ENCODE peak calls at places on chromosomes 3 and 15, in six cellular contexts. O is AG04450, C is stomach, N is lower lobe of right lung, X is GM06990, E is HCT116. Z is an unnamed sample.

GRCh38 chr3:113556556-113557335 is 24.4 kb downstream of the SIDT1 start:
- DNase-seq in O (no peak), C (no peak), N (no peak), X (no peak), E (no peak), Z (no peak)

GRCh38 chr15:90266485-90266884 is 1.0 kb downstream of the NGRN start:
- DNase-seq in O (no peak), C (peak), N (no peak), X (no peak), E (no peak), Z (no peak)

GRCh38 chr15:65409284-65409631 is 13.5 kb downstream of the IGDCC4 start:
- DNase-seq in O (peak), C (no peak), N (no peak), X (peak), E (no peak), Z (peak)

GRCh38 chr3:188554404-188554803 is 400.4 kb downstream of the LPP start:
- DNase-seq in O (peak), C (no peak), N (no peak), X (no peak), E (no peak), Z (no peak)

GRCh38 chr3:157918402-157918801 is 187.8 kb downstream of the SHOX2 start:
- DNase-seq in O (no peak), C (no peak), N (no peak), X (no peak), E (no peak), Z (no peak)

GRCh38 chr3:149442845-149443544 is 31.5 kb upstream of the TM4SF4 start:
- DNase-seq in O (no peak), C (no peak), N (no peak), X (peak), E (peak), Z (no peak)

GRCh38 chr15:35260961-35261360 is 175.9 kb upstream of the NANOGP8 start:
- DNase-seq in O (no peak), C (no peak), N (no peak), X (no peak), E (no peak), Z (no peak)

GRCh38 chr3:141878812-141879211 is 2.4 kb downstream of the ATP1B3 start:
- DNase-seq in O (no peak), C (no peak), N (no peak), X (no peak), E (no peak), Z (no peak)

GRCh38 chr3:189701934-189702693 is 70.9 kb downstream of the TP63 start:
- DNase-seq in O (no peak), C (no peak), N (no peak), X (no peak), E (no peak), Z (no peak)

GRCh38 chr15:98755138-98755537 is 106.8 kb downstream of the IGF1R start:
- DNase-seq in O (no peak), C (no peak), N (no peak), X (no peak), E (no peak), Z (no peak)

DNA sequence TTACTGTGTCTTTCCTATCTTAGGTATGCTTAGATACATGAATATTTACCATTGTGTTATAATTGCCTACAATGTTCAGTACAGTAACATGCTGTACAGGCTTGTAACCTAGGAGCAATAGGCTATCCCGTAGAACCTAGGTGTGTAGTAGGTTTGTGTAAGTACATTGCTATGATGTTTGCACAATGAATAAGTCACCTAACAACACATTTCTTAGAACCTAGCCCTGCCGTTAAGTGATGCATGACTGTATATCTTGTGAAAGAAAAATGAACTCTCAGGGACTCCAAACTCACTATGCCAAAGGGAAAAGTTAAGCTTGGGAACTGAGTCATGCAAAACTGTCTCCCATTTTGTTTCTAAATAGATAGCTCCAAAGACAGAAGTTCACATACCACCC is 91.5 kb upstream of the ACP3 start:
- DNase-seq in O (no peak), C (no peak), N (no peak), X (no peak), E (no peak), Z (no peak)
- TF ChIP-seq CTCF in O (no peak), C (no peak), N (no peak), X (no peak), E (no peak), Z (no peak)

DNA sequence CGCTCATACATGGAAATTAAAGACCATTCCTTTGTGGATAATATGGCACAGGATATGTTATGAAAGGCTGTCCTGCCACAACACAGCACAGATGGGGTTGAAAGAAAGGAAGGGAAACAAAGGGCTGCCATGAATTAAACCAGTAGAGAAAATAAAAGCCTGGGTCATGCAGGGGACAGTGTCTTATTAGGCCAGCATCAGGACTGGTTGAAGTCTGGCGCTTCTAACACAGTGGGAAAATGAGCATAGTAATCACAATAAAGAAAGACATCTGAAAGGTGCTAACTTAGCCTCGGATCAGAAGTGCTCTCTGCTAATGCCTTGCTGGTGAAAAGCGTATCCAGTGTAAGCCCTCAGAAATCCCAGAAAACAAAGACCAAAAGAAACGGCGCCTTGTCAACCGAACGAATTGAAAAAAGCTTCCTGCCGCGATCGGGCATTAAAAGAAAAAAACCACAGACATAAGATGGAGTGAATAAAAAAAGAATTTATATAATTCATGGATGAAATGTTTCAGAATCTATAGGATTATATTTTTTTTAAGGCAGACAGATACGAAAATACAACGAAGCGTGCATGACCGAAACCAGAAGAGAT is 578 bp upstream of the MKRN3 start:
- DNase-seq in O (no peak), C (no peak), N (no peak), X (no peak), E (no peak), Z (no peak)
- H3K4me3 ChIP-seq in O (peak), C (peak), N (peak), X (no peak), E (peak), Z (no peak)

DNA sequence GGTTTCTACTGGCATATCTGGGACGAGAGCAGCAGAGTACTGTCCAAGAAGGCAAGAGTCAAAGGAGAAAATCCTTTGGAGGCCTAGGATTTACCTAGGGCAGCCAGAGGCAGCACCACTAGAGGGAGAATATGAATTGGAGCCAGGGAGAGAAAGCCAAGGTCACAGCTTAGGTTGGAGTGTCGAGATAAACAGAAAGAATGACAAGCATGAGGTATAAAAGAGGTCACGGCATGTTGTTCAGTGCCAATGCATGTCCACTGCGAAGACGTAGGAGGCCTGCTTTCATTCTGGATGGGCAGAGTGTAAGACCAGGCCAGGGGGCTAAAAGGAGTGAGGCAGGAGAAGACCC is 47.2 kb downstream of the THBS1 start:
- DNase-seq in O (no peak), C (no peak), N (no peak), X (no peak), E (no peak), Z (no peak)
- TF ChIP-seq CTCF in O (peak), C (no peak), N (peak), X (peak), E (no peak), Z (no peak)

GRCh38 chr3:178206554-178206953 is 329.7 kb upstream of the KCNMB2 start:
- DNase-seq in O (no peak), C (no peak), N (no peak), X (no peak), E (no peak), Z (no peak)
- H3K4me3 ChIP-seq in O (no peak), C (no peak), N (no peak), X (no peak), E (no peak), Z (no peak)

GRCh38 chr3:48268936-48269551 is 28.1 kb downstream of the ZNF589 start:
- DNase-seq in O (no peak), C (no peak), N (no peak), X (no peak), E (no peak), Z (no peak)
- TF ChIP-seq CTCF in O (no peak), C (no peak), N (no peak), X (no peak), E (no peak), Z (no peak)

GRCh38 chr3:45606991-45607712 is 12.6 kb downstream of the LIMD1 start:
- DNase-seq in O (no peak), C (no peak), N (peak), X (no peak), E (no peak), Z (no peak)
- H3K4me3 ChIP-seq in O (peak), C (no peak), N (no peak), X (no peak), E (no peak), Z (no peak)

DNA sequence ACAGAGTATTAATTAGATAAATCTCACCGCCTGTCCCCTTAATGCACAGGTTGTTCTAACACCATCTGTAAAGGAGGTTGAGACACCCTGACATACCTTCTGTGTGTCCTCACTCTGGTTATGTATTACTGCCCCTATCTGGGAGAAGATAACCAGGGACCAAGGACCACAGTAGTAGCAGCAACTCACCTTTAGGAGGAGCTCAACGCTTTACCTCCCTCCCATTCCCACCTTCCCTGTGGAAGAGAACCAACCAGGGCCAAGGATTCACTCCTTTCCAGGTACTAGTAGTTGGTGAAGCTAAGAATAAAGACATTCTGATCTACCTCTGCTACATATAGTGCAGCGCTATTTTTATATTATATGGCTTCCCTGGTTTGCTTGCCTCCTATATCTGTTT is 232.6 kb downstream of the MEX3B start:
- DNase-seq in O (no peak), C (no peak), N (no peak), X (no peak), E (peak), Z (no peak)
- TF ChIP-seq CTCF in O (peak), C (no peak), N (no peak), X (peak), E (peak), Z (peak)

GRCh38 chr15:29102911-29103824 is 166.5 kb downstream of the NSMCE3 start:
- DNase-seq in O (no peak), C (no peak), N (peak), X (no peak), E (no peak), Z (no peak)
- H3K4me3 ChIP-seq in O (peak), C (peak), N (peak), X (no peak), E (no peak), Z (no peak)

DNA sequence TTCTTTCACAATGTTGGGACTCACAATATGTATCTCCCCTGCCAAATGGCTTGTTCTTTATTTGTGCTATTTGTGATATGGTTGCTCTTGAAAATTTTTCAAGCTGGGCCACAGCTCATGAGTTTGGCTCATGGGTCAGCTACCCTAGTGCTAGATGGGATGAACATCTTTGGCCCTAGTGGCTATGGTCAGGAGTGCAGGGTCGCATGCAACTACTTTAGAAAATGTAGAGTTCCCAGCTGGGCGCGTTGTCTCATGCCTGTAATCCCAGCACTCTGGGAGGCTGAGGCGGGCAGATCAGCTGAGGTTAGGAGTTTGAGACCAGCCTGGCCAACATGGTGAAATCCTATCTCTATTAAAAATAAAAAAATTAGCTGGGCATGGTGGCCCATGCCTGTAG is 55.8 kb downstream of the POLR2M start:
- DNase-seq in O (no peak), C (no peak), N (no peak), X (no peak), E (no peak), Z (no peak)
- TF ChIP-seq CTCF in O (peak), C (no peak), N (no peak), X (no peak), E (peak), Z (peak)

GRCh38 chr3:108394563-108394962 is 98.2 kb downstream of the HHLA2 start:
- DNase-seq in O (no peak), C (no peak), N (no peak), X (no peak), E (no peak), Z (no peak)

GRCh38 chr3:108391917-108392585 is 95.7 kb downstream of the HHLA2 start:
- DNase-seq in O (no peak), C (no peak), N (no peak), X (no peak), E (no peak), Z (no peak)

GRCh38 chr3:108396336-108396735 is 100.0 kb downstream of the HHLA2 start:
- DNase-seq in O (no peak), C (no peak), N (no peak), X (no peak), E (no peak), Z (no peak)

GRCh38 chr3:108394016-108394415 is 97.7 kb downstream of the HHLA2 start:
- DNase-seq in O (no peak), C (no peak), N (no peak), X (no peak), E (no peak), Z (no peak)

DNA sequence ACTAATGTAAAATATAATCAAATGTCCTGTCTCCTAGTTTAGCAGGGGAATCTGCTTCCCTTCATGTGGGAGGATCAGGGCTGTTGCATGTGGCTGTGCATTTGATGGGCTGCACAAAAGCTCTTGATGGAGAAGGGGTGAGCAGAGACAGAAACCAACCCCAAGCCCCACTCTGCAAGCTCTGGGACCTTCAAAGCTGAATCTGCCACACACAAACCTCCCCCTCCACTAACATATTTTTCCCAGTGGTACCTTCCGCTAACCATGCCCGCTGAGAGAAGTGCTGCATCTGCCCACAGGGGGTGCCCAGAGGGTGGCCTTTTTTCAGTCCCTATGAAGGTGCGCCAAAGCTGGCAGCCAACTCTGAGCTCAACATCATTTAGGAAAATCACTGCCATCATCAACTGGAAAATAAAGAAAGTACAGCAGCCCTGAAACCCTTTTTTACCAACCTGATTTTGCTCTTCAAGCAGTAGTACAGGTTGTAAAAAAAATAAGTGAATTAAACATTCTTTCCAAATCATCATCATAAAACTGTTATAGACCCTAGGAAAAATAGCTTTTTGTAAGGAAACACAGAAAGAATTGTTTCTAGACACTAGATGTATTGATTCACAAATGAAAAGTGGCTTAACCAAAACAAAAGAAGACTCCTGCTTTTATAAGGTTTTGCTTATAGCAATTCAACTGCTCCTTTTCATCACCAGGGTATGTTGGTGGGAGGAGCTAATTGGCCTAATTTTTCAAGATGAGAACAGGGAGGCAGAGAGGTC is 97.0 kb downstream of the HHLA2 start:
- DNase-seq in O (no peak), C (no peak), N (no peak), X (no peak), E (no peak), Z (no peak)
- H3K4me3 ChIP-seq in O (no peak), C (no peak), N (no peak), X (no peak), E (no peak), Z (no peak)